ENCODE peak calls at places on chromosomes 12 and 14, in ten cellular contexts. H is pancreas; J is stomach; S is AG10803; O is A549; L is neuronal stem cell; A is fibroblast of lung; C is tibial nerve; M is CD8-positive, alpha-beta memory T cell; N is HCT116. E is an unnamed sample.

GRCh38 chr14:105317546-105317945 is 3.0 kb downstream of the PACS2 start:
- DNase-seq in H (peak; percentile 60), J (no peak), S (peak; percentile 70), O (no peak), L (no peak), A (peak; percentile 64), C (no peak), M (no peak), N (no peak), E (peak; percentile 72)

GRCh38 chr12:117024961-117025480 is 74.2 kb downstream of the TESC start:
- DNase-seq in H (peak; percentile 65), J (peak; percentile 16), S (no peak), O (no peak), L (no peak), A (no peak), C (no peak), M (no peak), N (no peak), E (no peak)

GRCh38 chr12:7989827-7990491 is 42.6 kb upstream of the FOXJ2 start:
- DNase-seq in H (no peak), J (peak; percentile 29), S (no peak), O (no peak), L (no peak), A (no peak), C (peak; percentile 36), M (peak; percentile 71), N (no peak), E (no peak)

GRCh38 chr14:104894331-104895206 is 29.5 kb downstream of the CEP170B start:
- DNase-seq in H (peak; percentile 76), J (peak; percentile 24), S (no peak), O (no peak), L (no peak), A (no peak), C (no peak), M (no peak), N (no peak), E (no peak)

GRCh38 chr14:87994974-87995373 is 2.0 kb upstream of the GALC start:
- DNase-seq in H (no peak), J (no peak), S (no peak), O (no peak), L (no peak), A (peak; percentile 51), C (no peak), M (peak; percentile 65), N (no peak), E (no peak)

GRCh38 chr12:14995583-14996425 is 23.0 kb downstream of the PDE6H start:
- DNase-seq in H (no peak), J (no peak), S (peak; percentile 70), O (peak; percentile 81), L (peak; percentile 24), A (peak; percentile 61), C (no peak), M (peak; percentile 57), N (peak; percentile 63), E (peak; percentile 75)

GRCh38 chr14:52693004-52693403 is 2.4 kb downstream of the ERO1A start:
- DNase-seq in H (no peak), J (no peak), S (no peak), O (no peak), L (no peak), A (no peak), C (no peak), M (no peak), N (no peak), E (no peak)

GRCh38 chr12:93060666-93061413 is 131.7 kb upstream of the EEA1 start:
- DNase-seq in H (no peak), J (no peak), S (peak; percentile 52), O (no peak), L (no peak), A (peak; percentile 47), C (peak; percentile 43), M (no peak), N (no peak), E (peak; percentile 38)

GRCh38 chr12:49345840-49346658 is 639 bp upstream of the DNAJC22 start:
- DNase-seq in H (no peak), J (peak; percentile 24), S (no peak), O (no peak), L (no peak), A (no peak), C (no peak), M (no peak), N (no peak), E (no peak)

GRCh38 chr12:45828402-45828801 is 98.9 kb downstream of the ARID2 start:
- DNase-seq in H (no peak), J (no peak), S (no peak), O (no peak), L (no peak), A (no peak), C (no peak), M (no peak), N (no peak), E (no peak)

GRCh38 chr12:124516850-124517249 is 50.6 kb downstream of the NCOR2 start:
- DNase-seq in H (no peak), J (no peak), S (no peak), O (no peak), L (no peak), A (no peak), C (no peak), M (no peak), N (no peak), E (no peak)

GRCh38 chr14:52043690-52044089 is 25.2 kb downstream of the NID2 start:
- DNase-seq in H (no peak), J (peak; percentile 36), S (no peak), O (peak; percentile 60), L (no peak), A (no peak), C (no peak), M (peak; percentile 16), N (peak; percentile 50), E (no peak)

GRCh38 chr12:68376901-68377300 is 44.7 kb upstream of the MDM1 start:
- DNase-seq in H (no peak), J (no peak), S (no peak), O (no peak), L (no peak), A (no peak), C (no peak), M (no peak), N (no peak), E (no peak)

GRCh38 chr12:14959916-14960315 is 1.5 kb downstream of the ARHGDIB start:
- DNase-seq in H (no peak), J (no peak), S (no peak), O (no peak), L (no peak), A (no peak), C (no peak), M (no peak), N (no peak), E (no peak)

GRCh38 chr14:77314043-77314442 is 6.6 kb downstream of the POMT2 start:
- DNase-seq in H (no peak), J (no peak), S (peak; percentile 97), O (peak; percentile 84), L (no peak), A (peak; percentile 57), C (no peak), M (no peak), N (no peak), E (peak; percentile 89)

GRCh38 chr12:6452245-6452731 is 446 bp downstream of the TAPBPL start:
- DNase-seq in H (no peak), J (peak; percentile 50), S (no peak), O (no peak), L (no peak), A (no peak), C (peak; percentile 33), M (no peak), N (no peak), E (peak; percentile 52)

DNA sequence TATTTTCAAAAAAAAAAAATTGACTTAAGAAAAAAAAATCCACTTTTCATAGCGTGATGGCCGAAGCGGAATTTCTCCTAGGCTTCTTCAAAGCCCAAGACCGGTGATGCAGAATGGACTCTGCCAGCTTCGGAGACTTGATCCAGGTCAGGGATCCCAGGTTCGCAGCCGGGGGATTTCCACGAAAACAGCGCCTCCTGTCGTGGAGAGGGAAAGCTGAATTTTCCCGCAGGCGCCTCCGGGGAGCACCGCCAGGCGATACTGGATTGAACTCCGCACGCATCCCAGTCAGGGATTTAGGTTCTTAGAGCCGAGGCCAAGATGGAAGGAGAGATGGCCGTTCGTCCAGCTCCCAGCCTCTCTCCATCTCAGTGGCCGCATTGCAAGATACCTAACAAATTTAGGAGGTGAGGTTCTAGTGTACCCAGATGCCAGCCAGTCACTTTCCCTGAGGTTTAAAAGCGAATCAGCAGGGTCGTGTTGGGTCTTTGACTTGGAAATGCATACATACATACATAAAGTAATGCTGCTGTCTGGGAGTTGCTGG is 2.2 kb downstream of the TTC6 start:
- DNase-seq in H (no peak), J (peak; percentile 69), S (peak; percentile 10), O (peak; percentile 45), L (no peak), A (no peak), C (no peak), M (no peak), N (no peak), E (peak; percentile 41)
- H3K4me3 ChIP-seq in H (no peak overlapping the region), J (peak overlapping the region; percentile 35), S (no peak overlapping the region), O (no peak overlapping the region), L (no peak overlapping the region), A (no peak overlapping the region), C (no peak overlapping the region), M (no peak overlapping the region), N (no peak overlapping the region), E (no peak overlapping the region)

GRCh38 chr14:96423446-96424103 is 31.6 kb downstream of the AK7 start:
- DNase-seq in H (no peak), J (no peak), S (no peak), O (no peak), L (no peak), A (no peak), C (no peak), M (no peak), N (no peak), E (no peak)
- H3K4me3 ChIP-seq in H (peak overlapping the region; percentile 55), J (peak overlapping the region; percentile 41), S (peak overlapping the region; percentile 49), O (peak overlapping the region; percentile 41), L (no peak overlapping the region), A (peak overlapping the region; percentile 55), C (peak overlapping the region; percentile 42), M (peak overlapping the region; percentile 35), N (no peak overlapping the region), E (peak overlapping the region; percentile 45)

DNA sequence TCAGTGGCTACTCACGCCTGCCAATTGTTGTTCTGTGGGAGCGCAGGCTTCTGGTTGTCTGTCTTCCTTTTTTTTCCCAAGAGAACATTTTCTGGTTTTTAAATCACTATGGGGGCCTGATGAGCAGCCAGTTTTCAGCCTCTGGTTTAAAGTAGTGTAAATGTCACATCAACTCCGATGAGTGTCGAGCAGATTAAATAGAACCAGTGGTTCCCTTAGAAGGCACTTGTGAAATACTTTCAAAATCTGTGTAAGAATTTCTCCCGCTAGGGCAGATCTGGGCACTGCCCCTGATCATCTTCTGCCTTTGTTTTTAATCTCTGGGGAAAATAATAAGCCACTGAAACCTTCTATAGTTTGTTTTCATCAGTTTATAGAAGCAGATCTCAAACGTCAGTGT is 130.4 kb downstream of the PRIMA1 start:
- DNase-seq in H (no peak), J (no peak), S (no peak), O (no peak), L (no peak), A (no peak), C (no peak), M (no peak), N (no peak), E (no peak)
- H3K4me3 ChIP-seq in H (no peak overlapping the region), J (no peak overlapping the region), S (no peak overlapping the region), O (no peak overlapping the region), L (no peak overlapping the region), A (no peak overlapping the region), C (no peak overlapping the region), M (no peak overlapping the region), N (no peak overlapping the region), E (no peak overlapping the region)

DNA sequence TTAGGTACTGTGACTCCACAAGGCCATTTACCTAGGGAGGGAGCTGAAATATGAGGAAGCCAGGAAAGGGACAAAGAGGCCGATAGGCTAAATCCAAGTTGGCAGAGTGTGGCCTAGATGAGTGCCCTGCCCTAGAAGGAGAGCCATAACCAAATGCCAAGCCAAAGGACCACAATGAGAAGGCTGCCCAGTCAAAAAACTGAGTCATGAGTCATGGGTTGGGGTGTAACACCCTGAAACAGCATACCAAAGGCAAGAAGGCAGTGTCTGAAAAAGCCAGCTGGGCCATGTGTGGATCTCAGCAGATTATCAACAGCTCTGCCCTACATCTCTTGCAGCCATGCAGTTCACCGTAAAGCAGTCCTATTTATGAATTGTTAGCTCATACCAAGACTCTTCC is 171.7 kb downstream of the PHLDA1 start:
- DNase-seq in H (no peak), J (no peak), S (peak; percentile 60), O (no peak), L (no peak), A (no peak), C (no peak), M (no peak), N (no peak), E (peak; percentile 62)
- H3K4me3 ChIP-seq in H (no peak overlapping the region), J (no peak overlapping the region), S (no peak overlapping the region), O (no peak overlapping the region), L (no peak overlapping the region), A (no peak overlapping the region), C (no peak overlapping the region), M (no peak overlapping the region), N (no peak overlapping the region), E (no peak overlapping the region)

E was measured in foreskin fibroblast.